ENCODE peak calls at places on chromosomes 2 and 18, in six cellular contexts. One of them, this sample, is unnamed.

GRCh38 chr2:19228092-19228670 is 130.2 kb downstream of the OSR1 start:
- DNase-seq in transverse colon: no peak
- DNase-seq in B cell: no peak
- DNase-seq in activated B cell treated with CpG ODN at 0.5 μM for 24 hours: no peak
- DNase-seq in GM13976: no peak
- DNase-seq in fibroblast of villous mesenchyme: no peak
- DNase-seq in this sample: no peak

GRCh38 chr2:43459455-43459854 is 136.4 kb downstream of the THADA start:
- DNase-seq in activated B cell treated with CpG ODN at 0.5 μM for 24 hours: no peak
- DNase-seq in fibroblast of villous mesenchyme: peak; percentile 63
- DNase-seq in B cell: no peak
- DNase-seq in GM13976: no peak
- DNase-seq in transverse colon: no peak
- DNase-seq in this sample: no peak

GRCh38 chr18:36376361-36376760 is 78.8 kb downstream of the FHOD3 start:
- DNase-seq in fibroblast of villous mesenchyme: no peak
- DNase-seq in activated B cell treated with CpG ODN at 0.5 μM for 24 hours: no peak
- DNase-seq in B cell: no peak
- DNase-seq in transverse colon: no peak
- DNase-seq in GM13976: no peak
- DNase-seq in this sample: no peak

GRCh38 chr2:225995788-225996476 is 596.4 kb downstream of the NYAP2 start:
- DNase-seq in GM13976: no peak
- DNase-seq in fibroblast of villous mesenchyme: peak; percentile 72
- DNase-seq in transverse colon: no peak
- DNase-seq in B cell: no peak
- DNase-seq in activated B cell treated with CpG ODN at 0.5 μM for 24 hours: no peak
- DNase-seq in this sample: no peak

GRCh38 chr2:236834284-236834683 is 251.4 kb upstream of the COPS8 start:
- DNase-seq in transverse colon: no peak
- DNase-seq in fibroblast of villous mesenchyme: no peak
- DNase-seq in activated B cell treated with CpG ODN at 0.5 μM for 24 hours: no peak
- DNase-seq in GM13976: no peak
- DNase-seq in B cell: no peak
- DNase-seq in this sample: no peak

GRCh38 chr18:61832858-61833257 is 59.9 kb downstream of the RNF152 start:
- DNase-seq in activated B cell treated with CpG ODN at 0.5 μM for 24 hours: no peak
- DNase-seq in transverse colon: no peak
- DNase-seq in B cell: no peak
- DNase-seq in fibroblast of villous mesenchyme: no peak
- DNase-seq in GM13976: no peak
- DNase-seq in this sample: no peak

GRCh38 chr2:66439291-66440010 is 4.5 kb downstream of the MEIS1 start:
- DNase-seq in fibroblast of villous mesenchyme: peak; percentile 33
- DNase-seq in GM13976: no peak
- DNase-seq in activated B cell treated with CpG ODN at 0.5 μM for 24 hours: no peak
- DNase-seq in transverse colon: no peak
- DNase-seq in B cell: no peak
- DNase-seq in this sample: peak; percentile 43

GRCh38 chr2:20425371-20425881 is 21.4 kb upstream of the RHOB start:
- DNase-seq in transverse colon: peak; percentile 7
- DNase-seq in activated B cell treated with CpG ODN at 0.5 μM for 24 hours: no peak
- DNase-seq in B cell: peak; percentile 75
- DNase-seq in GM13976: peak; percentile 55
- DNase-seq in fibroblast of villous mesenchyme: peak; percentile 54
- DNase-seq in this sample: no peak

GRCh38 chr2:98558852-98559530 is 49.3 kb downstream of the COA5 start:
- DNase-seq in GM13976: no peak
- DNase-seq in activated B cell treated with CpG ODN at 0.5 μM for 24 hours: no peak
- DNase-seq in transverse colon: no peak
- DNase-seq in B cell: no peak
- DNase-seq in fibroblast of villous mesenchyme: no peak
- DNase-seq in this sample: no peak

GRCh38 chr2:188902906-188903305 is 71.3 kb upstream of the COL3A1 start:
- DNase-seq in transverse colon: no peak
- DNase-seq in B cell: no peak
- DNase-seq in GM13976: no peak
- DNase-seq in activated B cell treated with CpG ODN at 0.5 μM for 24 hours: no peak
- DNase-seq in fibroblast of villous mesenchyme: peak; percentile 79
- DNase-seq in this sample: no peak

GRCh38 chr18:55013685-55014084 is 54.4 kb upstream of the CCDC68 start:
- DNase-seq in activated B cell treated with CpG ODN at 0.5 μM for 24 hours: no peak
- DNase-seq in fibroblast of villous mesenchyme: no peak
- DNase-seq in GM13976: no peak
- DNase-seq in transverse colon: no peak
- DNase-seq in B cell: no peak
- DNase-seq in this sample: no peak

GRCh38 chr2:128232965-128233789 is 85.5 kb downstream of the HS6ST1 start:
- DNase-seq in transverse colon: peak; percentile 92
- DNase-seq in B cell: peak; percentile 88
- DNase-seq in fibroblast of villous mesenchyme: peak; percentile 75
- DNase-seq in GM13976: peak; percentile 97
- DNase-seq in activated B cell treated with CpG ODN at 0.5 μM for 24 hours: peak; percentile 77
- DNase-seq in this sample: peak; percentile 87
- TF ChIP-seq CTCF in transverse colon: peak; percentile 88
- TF ChIP-seq CTCF in B cell: peak; percentile 95
- TF ChIP-seq CTCF in fibroblast of villous mesenchyme: peak; percentile 86
- TF ChIP-seq CTCF in GM13976: peak; percentile 97
- TF ChIP-seq CTCF in activated B cell treated with CpG ODN at 0.5 μM for 24 hours: peak; percentile 72
- TF ChIP-seq CTCF in this sample: peak; percentile 93

GRCh38 chr2:238638100-238638981 is 209.5 kb upstream of the TWIST2 start:
- DNase-seq in transverse colon: no peak
- DNase-seq in activated B cell treated with CpG ODN at 0.5 μM for 24 hours: no peak
- DNase-seq in GM13976: no peak
- DNase-seq in B cell: no peak
- DNase-seq in fibroblast of villous mesenchyme: no peak
- DNase-seq in this sample: no peak
- TF ChIP-seq CTCF in transverse colon: no peak
- TF ChIP-seq CTCF in activated B cell treated with CpG ODN at 0.5 μM for 24 hours: no peak
- TF ChIP-seq CTCF in GM13976: no peak
- TF ChIP-seq CTCF in B cell: no peak
- TF ChIP-seq CTCF in fibroblast of villous mesenchyme: no peak
- TF ChIP-seq CTCF in this sample: no peak

GRCh38 chr2:233251306-233252116 is at the start of gene ATG16L1:
- DNase-seq in fibroblast of villous mesenchyme: peak; percentile 97
- DNase-seq in B cell: peak; percentile 97
- DNase-seq in activated B cell treated with CpG ODN at 0.5 μM for 24 hours: peak; percentile 88
- DNase-seq in GM13976: peak; percentile 99
- DNase-seq in transverse colon: peak; percentile 97
- DNase-seq in this sample: peak; percentile 94
- TF ChIP-seq CTCF in fibroblast of villous mesenchyme: peak; percentile 95
- TF ChIP-seq CTCF in B cell: peak; percentile 93
- TF ChIP-seq CTCF in activated B cell treated with CpG ODN at 0.5 μM for 24 hours: peak; percentile 57
- TF ChIP-seq CTCF in GM13976: peak; percentile 97
- TF ChIP-seq CTCF in transverse colon: peak; percentile 91
- TF ChIP-seq CTCF in this sample: peak; percentile 96

DNA sequence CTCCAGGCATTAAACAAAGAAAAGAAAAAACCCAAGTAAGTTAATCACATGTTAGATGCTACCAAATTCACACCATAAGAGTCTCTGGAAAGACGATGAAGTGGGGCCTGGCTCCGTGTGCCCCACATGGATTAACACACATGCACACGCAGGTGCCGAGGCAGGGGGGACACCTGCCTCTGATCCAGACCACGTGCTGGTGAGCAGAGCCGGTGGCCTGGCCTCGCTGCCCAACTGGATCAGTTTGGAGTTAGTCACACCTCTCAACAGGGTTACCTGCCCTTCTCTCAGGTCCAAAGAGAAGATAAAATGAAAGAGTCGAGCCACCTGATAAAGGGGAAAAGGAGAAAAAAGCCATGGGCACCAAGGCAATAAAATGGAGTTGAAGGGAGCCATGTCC is 40.5 kb downstream of the MRPL35 start:
- DNase-seq in B cell: no peak
- DNase-seq in transverse colon: no peak
- DNase-seq in fibroblast of villous mesenchyme: no peak
- DNase-seq in activated B cell treated with CpG ODN at 0.5 μM for 24 hours: no peak
- DNase-seq in GM13976: no peak
- DNase-seq in this sample: no peak
- TF ChIP-seq CTCF in B cell: no peak
- TF ChIP-seq CTCF in transverse colon: no peak
- TF ChIP-seq CTCF in fibroblast of villous mesenchyme: no peak
- TF ChIP-seq CTCF in activated B cell treated with CpG ODN at 0.5 μM for 24 hours: no peak
- TF ChIP-seq CTCF in GM13976: no peak
- TF ChIP-seq CTCF in this sample: no peak

GRCh38 chr2:120679526-120679925 is 56.1 kb upstream of the GLI2 start:
- DNase-seq in activated B cell treated with CpG ODN at 0.5 μM for 24 hours: no peak
- DNase-seq in fibroblast of villous mesenchyme: no peak
- DNase-seq in GM13976: no peak
- DNase-seq in B cell: no peak
- DNase-seq in transverse colon: no peak
- DNase-seq in this sample: peak; percentile 33

GRCh38 chr2:120678926-120679325 is 56.7 kb upstream of the GLI2 start:
- DNase-seq in B cell: no peak
- DNase-seq in fibroblast of villous mesenchyme: no peak
- DNase-seq in activated B cell treated with CpG ODN at 0.5 μM for 24 hours: no peak
- DNase-seq in GM13976: no peak
- DNase-seq in transverse colon: no peak
- DNase-seq in this sample: peak; percentile 37

GRCh38 chr2:120677696-120678095 is 58.0 kb upstream of the GLI2 start:
- DNase-seq in fibroblast of villous mesenchyme: no peak
- DNase-seq in GM13976: no peak
- DNase-seq in activated B cell treated with CpG ODN at 0.5 μM for 24 hours: no peak
- DNase-seq in transverse colon: no peak
- DNase-seq in B cell: no peak
- DNase-seq in this sample: peak; percentile 3

GRCh38 chr2:120677221-120677620 is 58.4 kb upstream of the GLI2 start:
- DNase-seq in activated B cell treated with CpG ODN at 0.5 μM for 24 hours: no peak
- DNase-seq in fibroblast of villous mesenchyme: no peak
- DNase-seq in GM13976: no peak
- DNase-seq in transverse colon: no peak
- DNase-seq in B cell: no peak
- DNase-seq in this sample: peak; percentile 5

GRCh38 chr2:120678251-120678650 is 57.4 kb upstream of the GLI2 start:
- DNase-seq in B cell: no peak
- DNase-seq in transverse colon: no peak
- DNase-seq in GM13976: no peak
- DNase-seq in activated B cell treated with CpG ODN at 0.5 μM for 24 hours: no peak
- DNase-seq in fibroblast of villous mesenchyme: no peak
- DNase-seq in this sample: peak; percentile 5
- TF ChIP-seq CTCF in B cell: no peak
- TF ChIP-seq CTCF in transverse colon: no peak
- TF ChIP-seq CTCF in GM13976: no peak
- TF ChIP-seq CTCF in activated B cell treated with CpG ODN at 0.5 μM for 24 hours: no peak
- TF ChIP-seq CTCF in fibroblast of villous mesenchyme: no peak
- TF ChIP-seq CTCF in this sample: no peak

This sample was measured in CD14-positive monocyte.